ENCODE peak calls at places on chromosomes 6 and 20, in four cellular contexts. R is WTC11, X is K562, T is GM12878. F is an unnamed sample.

GRCh38 chr6:99334526-99335127 is 14.8 kb downstream of the FAXC start:
- DNase-seq in R (no peak), T (peak), X (peak), F (peak)

GRCh38 chr6:113457156-113457555 is 400.0 kb upstream of the MARCKS start:
- DNase-seq in X (no peak), T (no peak), R (no peak), F (no peak)

GRCh38 chr6:9484091-9484490 is 930.8 kb downstream of the TFAP2A start:
- DNase-seq in T (no peak), R (no peak), X (no peak), F (no peak)

GRCh38 chr6:46491789-46492547 is 719 bp upstream of the RCAN2 start:
- DNase-seq in R (peak), X (no peak), T (no peak), F (peak)

GRCh38 chr6:11556308-11556707 is 18.8 kb downstream of the TMEM170B start:
- DNase-seq in R (peak), X (no peak), T (no peak), F (no peak)

GRCh38 chr6:111260570-111261298 is 173.4 kb downstream of the SLC16A10 start:
- DNase-seq in R (no peak), T (no peak), X (peak), F (no peak)

GRCh38 chr6:42104807-42105713 is 37.4 kb downstream of the C6orf132 start:
- DNase-seq in X (peak), R (peak), T (no peak), F (no peak)

GRCh38 chr6:160462116-160462515 is 113.9 kb downstream of the SLC22A3 start:
- DNase-seq in X (no peak), T (no peak), R (no peak), F (no peak)

GRCh38 chr20:43558412-43559146 is at the start of gene SGK2:
- DNase-seq in X (peak), R (no peak), T (no peak), F (peak)

GRCh38 chr20:42906120-42906519 is 283.6 kb downstream of the PTPRT start:
- DNase-seq in X (no peak), T (no peak), R (no peak), F (no peak)

GRCh38 chr6:25935953-25936352 is 5.5 kb upstream of the SLC17A2 start:
- DNase-seq in T (no peak), R (no peak), X (no peak), F (no peak)

GRCh38 chr6:25934735-25935313 is 4.3 kb upstream of the SLC17A2 start:
- DNase-seq in X (no peak), T (no peak), R (no peak), F (no peak)

GRCh38 chr6:25943887-25944286 is 13.4 kb upstream of the SLC17A2 start:
- DNase-seq in T (no peak), X (no peak), R (no peak), F (no peak)

GRCh38 chr6:25942561-25943147 is 12.2 kb upstream of the SLC17A2 start:
- DNase-seq in R (no peak), X (peak), T (no peak), F (peak)

GRCh38 chr6:25939593-25939992 is 9.1 kb upstream of the SLC17A2 start:
- DNase-seq in T (no peak), R (no peak), X (no peak), F (no peak)
- TF ChIP-seq ETV6 in T (no peak), R (no peak), X (no peak), F (no peak)

DNA sequence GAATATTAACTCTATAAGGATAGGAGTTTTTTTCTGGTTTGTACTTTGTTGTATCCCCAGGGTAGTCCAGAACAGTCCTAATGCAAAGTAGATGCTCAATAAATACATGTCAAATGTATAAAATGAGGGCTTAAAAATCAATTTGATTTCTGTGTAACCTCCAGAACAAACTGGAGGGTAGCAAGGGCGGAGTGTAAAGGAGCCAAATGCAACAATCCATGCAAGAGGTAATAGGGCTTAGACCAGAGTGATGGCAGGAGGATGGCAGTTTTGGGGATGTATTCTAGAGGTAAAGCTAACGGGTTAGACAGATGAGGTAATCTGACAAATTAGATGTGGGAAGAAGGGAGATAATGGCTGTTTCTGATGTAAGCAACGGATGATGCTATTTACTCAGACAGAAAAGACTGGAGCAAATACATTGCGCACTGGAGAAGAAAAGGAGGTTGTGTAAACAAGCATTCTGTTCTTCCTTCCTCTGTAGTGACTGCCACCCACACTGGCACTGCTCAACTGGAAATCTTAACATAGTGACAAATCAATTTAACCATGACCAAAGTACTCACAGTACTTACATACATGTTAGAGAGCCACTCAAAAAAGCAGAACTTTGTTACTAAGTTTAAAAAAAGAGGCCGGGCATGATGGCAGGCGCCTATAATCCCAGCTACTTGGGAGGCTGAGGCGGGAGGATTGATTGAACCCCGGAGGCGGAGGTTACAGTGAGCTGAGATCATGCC is 2.0 kb downstream of the ZNF318 start:
- DNase-seq in X (no peak), T (no peak), R (no peak), F (no peak)
- TF ChIP-seq ETV6 in X (no peak), T (no peak), R (no peak), F (no peak)

DNA sequence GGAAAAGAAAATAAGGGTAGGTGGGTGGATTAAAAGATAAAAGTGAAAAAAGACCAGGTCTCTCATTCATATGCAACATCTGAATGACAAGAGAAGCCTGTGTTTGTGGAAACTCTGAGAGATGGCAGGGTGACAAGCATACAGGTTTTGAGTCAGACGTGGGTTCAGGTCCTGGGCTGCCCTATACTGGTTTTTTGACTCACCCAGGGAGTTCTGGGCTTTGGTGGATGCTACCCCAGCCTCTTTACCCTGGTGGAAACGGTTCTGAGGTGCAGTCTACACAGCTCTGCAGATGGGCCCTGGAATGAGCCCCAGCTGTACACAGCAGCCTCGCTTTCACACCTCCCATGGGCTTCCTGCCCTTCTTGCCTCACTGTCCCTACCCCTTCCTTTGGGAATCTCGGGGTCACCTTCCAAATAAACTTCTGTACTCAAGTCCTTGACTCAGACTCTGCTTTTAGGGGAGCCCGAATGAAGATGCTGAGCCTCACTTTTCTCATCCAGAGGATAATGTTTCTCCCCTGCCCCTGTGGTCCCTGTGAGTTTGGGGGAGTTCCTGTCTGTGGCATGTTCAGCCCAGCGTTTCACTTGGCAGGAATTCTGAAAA is 77.7 kb upstream of the CLDN20 start:
- DNase-seq in X (no peak), R (no peak), T (no peak), F (no peak)
- TF ChIP-seq ETV6 in X (no peak), R (no peak), T (no peak), F (no peak)

DNA sequence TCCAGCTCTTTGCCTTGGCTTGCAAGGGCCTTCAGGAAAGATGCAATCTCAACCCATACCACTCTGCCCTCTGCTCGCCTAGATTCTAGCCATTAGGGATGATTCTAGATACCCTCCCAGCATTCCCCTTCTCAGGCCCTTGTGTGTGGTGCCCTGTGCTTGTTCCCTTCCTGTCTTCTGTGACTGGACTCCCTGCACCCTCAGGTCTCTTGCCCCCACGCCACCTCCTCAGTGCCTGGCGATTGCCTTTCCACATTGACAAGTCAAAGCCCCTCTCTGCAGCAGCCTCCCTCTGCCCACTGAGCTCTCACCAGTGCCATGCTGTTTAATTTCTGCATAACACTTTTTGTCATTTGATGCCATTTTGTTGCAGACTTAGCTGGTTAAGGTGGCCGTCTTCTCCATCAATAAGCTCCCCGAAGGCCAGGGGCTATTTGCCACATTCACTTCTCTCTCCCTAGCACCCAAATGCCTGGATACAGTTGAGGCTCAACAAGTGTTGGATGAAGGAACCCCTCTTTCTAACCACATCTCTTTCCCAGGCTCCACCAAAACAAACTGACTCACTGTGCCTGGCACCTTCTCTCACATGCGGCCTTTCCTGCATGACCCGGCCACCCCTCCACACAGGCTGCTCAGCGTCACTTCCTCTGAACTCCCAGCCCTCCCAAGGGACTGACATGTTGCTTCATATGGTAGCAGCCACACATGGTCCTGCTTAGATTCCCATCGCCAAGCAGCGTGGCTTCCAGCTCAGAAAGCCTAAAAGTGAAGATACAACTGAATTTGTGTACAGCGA is 4.6 kb upstream of the TXNDC5 start:
- DNase-seq in X (no peak), R (no peak), T (no peak), F (no peak)
- TF ChIP-seq ETV6 in X (no peak), R (no peak), T (no peak), F (no peak)

GRCh38 chr6:89678531-89678930 is 40.0 kb upstream of the LYRM2 start:
- DNase-seq in T (no peak), R (no peak), X (no peak), F (no peak)

GRCh38 chr6:89680551-89680950 is 42.0 kb upstream of the LYRM2 start:
- DNase-seq in R (no peak), T (no peak), X (no peak), F (no peak)

GRCh38 chr6:89679215-89680120 is 40.9 kb upstream of the LYRM2 start:
- DNase-seq in T (no peak), X (no peak), R (no peak), F (no peak)

GRCh38 chr6:89681983-89682564 is 43.5 kb upstream of the LYRM2 start:
- DNase-seq in X (no peak), R (no peak), T (no peak), F (no peak)

GRCh38 chr6:89680150-89680549 is 41.6 kb upstream of the LYRM2 start:
- DNase-seq in T (no peak), X (no peak), R (no peak), F (no peak)
- TF ChIP-seq ETV6 in T (no peak), X (no peak), R (no peak), F (no peak)

DNA sequence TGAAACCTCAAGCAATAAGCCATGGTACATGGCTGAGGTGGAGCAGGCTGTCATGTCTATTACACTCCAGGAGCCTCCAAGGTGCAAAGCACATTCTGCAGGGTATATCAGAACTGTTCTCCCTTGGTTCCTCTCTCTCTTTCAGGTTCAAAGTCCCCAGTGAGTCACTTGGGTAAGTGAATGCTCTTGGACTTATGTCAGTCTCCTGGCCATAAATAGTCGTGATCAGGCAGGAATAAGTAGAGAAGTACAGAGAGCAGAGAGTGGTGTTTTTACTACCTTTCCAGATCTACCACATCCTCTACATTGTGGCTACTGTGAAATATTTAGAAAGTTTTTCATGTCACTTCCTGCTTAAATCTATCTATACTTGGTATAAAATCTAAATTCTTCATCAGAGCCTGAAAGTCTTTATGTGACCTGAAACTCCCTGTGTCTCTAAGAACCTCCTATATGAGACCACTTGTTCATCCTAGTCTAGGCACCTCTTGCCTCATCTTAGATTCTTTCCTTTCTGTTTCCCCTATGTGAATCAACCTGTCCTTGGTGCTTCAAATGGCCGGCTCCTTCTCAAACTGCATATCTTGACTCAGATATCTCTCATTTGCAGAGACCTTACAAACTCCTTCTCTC is 1077.6 kb upstream of the MAP3K7 start:
- DNase-seq in R (no peak), X (no peak), T (peak), F (peak)
- TF ChIP-seq ETV6 in R (no peak), X (no peak), T (peak), F (no peak)

GRCh38 chr6:132937466-132937906 is 123.1 kb downstream of the RPS12 start:
- DNase-seq in X (peak), R (peak), T (no peak), F (peak)
- TF ChIP-seq ETV6 in X (no peak), R (no peak), T (no peak), F (no peak)

GRCh38 chr20:16518068-16518783 is 55.0 kb downstream of the KIF16B start:
- DNase-seq in T (no peak), R (peak), X (peak), F (peak)
- TF ChIP-seq ETV6 in T (no peak), R (no peak), X (no peak), F (no peak)

F was measured in HepG2.